ENCODE peak calls at places on chromosomes 2 and 18, in nine cellular contexts. R, L, W, H, C, B, O, G and S are unnamed samples.

GRCh38 chr18:2169656-2170055 is 401.6 kb downstream of the METTL4 start:
- DNase-seq in R (no peak), L (no peak), W (no peak), H (no peak), C (no peak), B (no peak), O (no peak), G (no peak), S (no peak)

GRCh38 chr2:176136375-176137248 is 7.1 kb downstream of the HOXD8 start:
- DNase-seq in R (no peak), L (no peak), W (peak), H (peak), C (peak), B (no peak), O (no peak), G (no peak), S (no peak)

GRCh38 chr2:200609027-200609614 is 23.3 kb downstream of the AOX1 start:
- DNase-seq in R (peak), L (no peak), W (no peak), H (no peak), C (no peak), B (no peak), O (no peak), G (no peak), S (no peak)

GRCh38 chr2:48312126-48312525 is 217.8 kb upstream of the STON1 start:
- DNase-seq in R (no peak), L (no peak), W (no peak), H (no peak), C (no peak), B (no peak), O (no peak), G (no peak), S (no peak)

GRCh38 chr2:25378731-25379490 is 37.2 kb upstream of the DNMT3A start:
- DNase-seq in R (no peak), L (no peak), W (peak), H (no peak), C (no peak), B (no peak), O (peak), G (no peak), S (no peak)

GRCh38 chr2:71082402-71083252 is 14.2 kb downstream of the NAGK start:
- DNase-seq in R (no peak), L (no peak), W (no peak), H (no peak), C (no peak), B (no peak), O (no peak), G (no peak), S (no peak)

GRCh38 chr2:205563646-205564045 is 118.7 kb upstream of the NRP2 start:
- DNase-seq in R (peak), L (no peak), W (no peak), H (peak), C (no peak), B (no peak), O (no peak), G (no peak), S (no peak)

GRCh38 chr2:45607701-45608100 is 3.4 kb downstream of the SRBD1 start:
- DNase-seq in R (peak), L (no peak), W (no peak), H (no peak), C (no peak), B (no peak), O (no peak), G (no peak), S (no peak)

GRCh38 chr18:52408800-52409302 is 68.9 kb downstream of the DCC start:
- DNase-seq in R (no peak), L (no peak), W (no peak), H (no peak), C (no peak), B (no peak), O (no peak), G (no peak), S (no peak)

GRCh38 chr2:173654896-173655265 is 300.2 kb downstream of the CDCA7 start:
- DNase-seq in R (no peak), L (no peak), W (no peak), H (no peak), C (no peak), B (no peak), O (no peak), G (no peak), S (no peak)

GRCh38 chr2:136118819-136119716 is 1.1 kb upstream of the CXCR4 start:
- DNase-seq in R (no peak), L (no peak), W (peak), H (peak), C (peak), B (no peak), O (peak), G (peak), S (no peak)

GRCh38 chr18:7844017-7844416 is 276.9 kb downstream of the PTPRM start:
- DNase-seq in R (peak), L (no peak), W (no peak), H (no peak), C (no peak), B (no peak), O (no peak), G (no peak), S (no peak)

GRCh38 chr2:42142476-42143184 is 26.5 kb upstream of the EML4 start:
- DNase-seq in R (peak), L (no peak), W (no peak), H (no peak), C (no peak), B (no peak), O (no peak), G (no peak), S (no peak)

GRCh38 chr2:64359892-64360657 is 93.9 kb upstream of the LGALSL start:
- DNase-seq in R (peak), L (peak), W (peak), H (peak), C (peak), B (no peak), O (peak), G (no peak), S (peak)

GRCh38 chr2:169047253-169048250 is 16.4 kb upstream of the ABCB11 start:
- DNase-seq in R (no peak), L (no peak), W (no peak), H (no peak), C (no peak), B (no peak), O (no peak), G (no peak), S (no peak)

GRCh38 chr2:238294393-238295143 is 6.2 kb upstream of the PER2 start:
- DNase-seq in R (no peak), L (no peak), W (no peak), H (no peak), C (no peak), B (no peak), O (no peak), G (no peak), S (no peak)

GRCh38 chr18:43161528-43161927 is 46.0 kb upstream of the RIT2 start:
- DNase-seq in R (peak), L (no peak), W (no peak), H (no peak), C (no peak), B (no peak), O (no peak), G (no peak), S (no peak)

GRCh38 chr2:25698752-25699151 is 25.4 kb upstream of the DTNB start:
- DNase-seq in R (peak), L (no peak), W (no peak), H (no peak), C (no peak), B (no peak), O (no peak), G (no peak), S (no peak)

GRCh38 chr2:172100080-172101007 is 2.4 kb downstream of the DLX2 start:
- DNase-seq in R (no peak), L (no peak), W (peak), H (peak), C (no peak), B (no peak), O (no peak), G (no peak), S (no peak)

GRCh38 chr2:233976690-233977294 is 59.6 kb downstream of the TRPM8 start:
- DNase-seq in R (peak), L (no peak), W (no peak), H (no peak), C (no peak), B (no peak), O (no peak), G (no peak), S (peak)

GRCh38 chr2:43129254-43129653 is 97.2 kb downstream of the ZFP36L2 start:
- DNase-seq in R (no peak), L (no peak), W (no peak), H (no peak), C (no peak), B (no peak), O (no peak), G (no peak), S (no peak)

GRCh38 chr2:11080253-11081115 is 74.8 kb upstream of the SLC66A3 start:
- DNase-seq in R (no peak), L (no peak), W (peak), H (no peak), C (no peak), B (peak), O (peak), G (no peak), S (no peak)

GRCh38 chr2:69375494-69376353 is 11.3 kb downstream of the GFPT1 start:
- DNase-seq in R (peak), L (no peak), W (no peak), H (no peak), C (no peak), B (no peak), O (no peak), G (no peak), S (no peak)

GRCh38 chr2:111007757-111008688 is 112.7 kb upstream of the BCL2L11 start:
- DNase-seq in R (no peak), L (no peak), W (no peak), H (no peak), C (no peak), B (no peak), O (no peak), G (no peak), S (no peak)

GRCh38 chr2:230777681-230778080 is 65.0 kb downstream of the CAB39 start:
- DNase-seq in R (peak), L (no peak), W (no peak), H (no peak), C (no peak), B (no peak), O (no peak), G (no peak), S (no peak)

GRCh38 chr2:127004893-127005600 is 101.9 kb downstream of the BIN1 start:
- DNase-seq in R (no peak), L (no peak), W (no peak), H (no peak), C (no peak), B (no peak), O (no peak), G (no peak), S (no peak)

GRCh38 chr18:48639772-48640432 is 101.1 kb downstream of the CTIF start:
- DNase-seq in R (no peak), L (no peak), W (peak), H (no peak), C (no peak), B (no peak), O (peak), G (no peak), S (no peak)

GRCh38 chr18:24138281-24138883 is 480 bp upstream of the CABYR start:
- DNase-seq in R (no peak), L (no peak), W (no peak), H (no peak), C (no peak), B (no peak), O (no peak), G (no peak), S (no peak)

GRCh38 chr18:3367491-3368091 is 82.4 kb upstream of the TGIF1 start:
- DNase-seq in R (peak), L (no peak), W (peak), H (no peak), C (no peak), B (no peak), O (no peak), G (no peak), S (no peak)

GRCh38 chr2:117272975-117273671 is 541.4 kb upstream of the DDX18 start:
- DNase-seq in R (no peak), L (no peak), W (no peak), H (no peak), C (no peak), B (no peak), O (no peak), G (no peak), S (no peak)

GRCh38 chr2:223944166-223944703 is 900 bp downstream of the WDFY1 start:
- DNase-seq in R (no peak), L (no peak), W (peak), H (peak), C (peak), B (peak), O (peak), G (peak), S (no peak)

GRCh38 chr2:237025090-237025865 is 60.4 kb upstream of the COPS8 start:
- DNase-seq in R (peak), L (no peak), W (no peak), H (no peak), C (no peak), B (no peak), O (no peak), G (no peak), S (peak)

GRCh38 chr18:63285332-63285731 is 34.2 kb downstream of the BCL2 start:
- DNase-seq in R (no peak), L (no peak), W (no peak), H (no peak), C (no peak), B (no peak), O (no peak), G (no peak), S (no peak)

GRCh38 chr2:143481231-143481613 is 352.0 kb downstream of the ARHGAP15 start:
- DNase-seq in R (peak), L (no peak), W (no peak), H (no peak), C (no peak), B (no peak), O (no peak), G (no peak), S (no peak)

GRCh38 chr2:213443952-213444351 is 159.7 kb downstream of the SPAG16 start:
- DNase-seq in R (no peak), L (no peak), W (no peak), H (no peak), C (no peak), B (no peak), O (no peak), G (no peak), S (no peak)

GRCh38 chr2:39093208-39093898 is 27.5 kb downstream of the SOS1 start:
- DNase-seq in R (no peak), L (no peak), W (no peak), H (no peak), C (no peak), B (no peak), O (no peak), G (no peak), S (no peak)

GRCh38 chr2:30713698-30714097 is 93.5 kb downstream of the CAPN13 start:
- DNase-seq in R (no peak), L (peak), W (peak), H (no peak), C (no peak), B (no peak), O (peak), G (no peak), S (no peak)

GRCh38 chr18:38483326-38483725 is 917.7 kb upstream of the CELF4 start:
- DNase-seq in R (no peak), L (no peak), W (no peak), H (no peak), C (no peak), B (no peak), O (no peak), G (no peak), S (no peak)

GRCh38 chr18:78241535-78242306 is 737.9 kb upstream of the SALL3 start:
- DNase-seq in R (peak), L (no peak), W (no peak), H (no peak), C (no peak), B (no peak), O (no peak), G (no peak), S (no peak)
- H3K4me3 ChIP-seq in R (no peak), L (peak), W (no peak), H (peak), C (no peak), B (no peak), O (no peak), G (no peak), S (no peak)

DNA sequence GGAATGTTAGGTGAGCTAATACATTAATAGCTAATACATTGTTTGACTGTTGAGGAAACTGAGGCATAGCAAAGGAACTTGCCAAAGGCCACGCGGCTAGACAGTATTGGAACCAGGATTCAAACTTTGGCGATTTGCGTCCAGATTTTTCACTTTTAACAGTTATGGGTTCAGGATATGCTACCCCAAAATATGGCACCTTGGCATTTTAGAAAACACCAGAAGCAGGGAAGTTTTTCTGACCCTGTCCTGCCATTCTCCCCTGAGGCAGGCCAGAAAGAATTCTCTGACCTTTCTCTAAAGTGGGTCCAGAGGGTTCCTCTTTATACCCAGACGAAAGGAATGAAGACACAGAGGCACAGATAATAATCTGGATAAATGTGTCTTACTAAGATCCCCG is 166.9 kb downstream of the MYCN start:
- DNase-seq in R (no peak), L (no peak), W (no peak), H (no peak), C (no peak), B (no peak), O (no peak), G (no peak), S (no peak)
- H3K4me3 ChIP-seq in R (no peak), L (no peak), W (no peak), H (no peak), C (no peak), B (no peak), O (no peak), G (no peak), S (no peak)

GRCh38 chr18:76610012-76610411 is 115.0 kb upstream of the ZNF516 start:
- DNase-seq in R (no peak), L (no peak), W (no peak), H (no peak), C (no peak), B (no peak), O (no peak), G (no peak), S (no peak)

GRCh38 chr18:76615065-76615733 is 120.2 kb upstream of the ZNF516 start:
- DNase-seq in R (peak), L (no peak), W (no peak), H (no peak), C (no peak), B (no peak), O (no peak), G (no peak), S (no peak)

GRCh38 chr18:76613721-76614120 is 118.7 kb upstream of the ZNF516 start:
- DNase-seq in R (no peak), L (no peak), W (no peak), H (no peak), C (no peak), B (no peak), O (no peak), G (no peak), S (no peak)

GRCh38 chr18:76613058-76613457 is 118.0 kb upstream of the ZNF516 start:
- DNase-seq in R (no peak), L (no peak), W (no peak), H (no peak), C (no peak), B (no peak), O (no peak), G (no peak), S (no peak)

GRCh38 chr18:76610933-76611749 is 116.1 kb upstream of the ZNF516 start:
- DNase-seq in R (peak), L (no peak), W (no peak), H (peak), C (no peak), B (no peak), O (no peak), G (no peak), S (no peak)
- H3K4me3 ChIP-seq in R (no peak), L (peak), W (no peak), H (peak), C (no peak), B (peak), O (no peak), G (no peak), S (peak)

DNA sequence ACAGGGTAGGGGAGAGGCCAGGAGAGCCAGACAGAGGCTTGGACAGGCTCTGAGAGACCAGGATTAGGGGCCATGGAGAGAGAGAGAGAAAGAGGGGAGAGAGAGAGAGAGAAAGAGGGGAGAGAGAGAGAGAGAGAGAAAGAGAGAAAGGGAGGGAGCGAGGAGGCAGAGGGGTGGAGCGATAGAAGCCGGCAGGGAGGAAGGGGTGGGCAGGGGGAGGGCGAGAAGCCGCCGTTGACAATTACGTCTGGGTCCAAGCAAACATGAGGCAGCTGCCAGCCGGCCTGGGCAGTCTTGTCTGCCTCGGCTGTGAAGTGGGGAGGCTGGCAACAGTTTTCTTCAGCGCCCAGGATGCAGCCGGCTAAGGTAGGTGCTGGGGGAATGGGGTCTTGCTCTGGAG is at the start of gene KCNIP3:
- DNase-seq in R (peak), L (no peak), W (no peak), H (peak), C (no peak), B (peak), O (no peak), G (no peak), S (no peak)
- H3K4me3 ChIP-seq in R (no peak), L (peak), W (no peak), H (peak), C (no peak), B (peak), O (no peak), G (no peak), S (peak)

GRCh38 chr2:19350678-19351401 is 7.6 kb downstream of the OSR1 start:
- DNase-seq in R (no peak), L (no peak), W (no peak), H (no peak), C (no peak), B (no peak), O (no peak), G (no peak), S (no peak)

GRCh38 chr2:19347619-19348562 is 10.5 kb downstream of the OSR1 start:
- DNase-seq in R (peak), L (peak), W (peak), H (peak), C (peak), B (peak), O (peak), G (peak), S (peak)

GRCh38 chr2:19346983-19347618 is 11.3 kb downstream of the OSR1 start:
- DNase-seq in R (no peak), L (no peak), W (no peak), H (no peak), C (no peak), B (no peak), O (no peak), G (no peak), S (no peak)

GRCh38 chr2:19349911-19350677 is 8.3 kb downstream of the OSR1 start:
- DNase-seq in R (peak), L (no peak), W (peak), H (peak), C (peak), B (no peak), O (peak), G (peak), S (no peak)

GRCh38 chr2:19348692-19349091 is 9.7 kb downstream of the OSR1 start:
- DNase-seq in R (no peak), L (no peak), W (no peak), H (peak), C (peak), B (no peak), O (no peak), G (no peak), S (no peak)
- H3K4me3 ChIP-seq in R (no peak), L (peak), W (no peak), H (peak), C (peak), B (peak), O (no peak), G (peak), S (peak)

DNA sequence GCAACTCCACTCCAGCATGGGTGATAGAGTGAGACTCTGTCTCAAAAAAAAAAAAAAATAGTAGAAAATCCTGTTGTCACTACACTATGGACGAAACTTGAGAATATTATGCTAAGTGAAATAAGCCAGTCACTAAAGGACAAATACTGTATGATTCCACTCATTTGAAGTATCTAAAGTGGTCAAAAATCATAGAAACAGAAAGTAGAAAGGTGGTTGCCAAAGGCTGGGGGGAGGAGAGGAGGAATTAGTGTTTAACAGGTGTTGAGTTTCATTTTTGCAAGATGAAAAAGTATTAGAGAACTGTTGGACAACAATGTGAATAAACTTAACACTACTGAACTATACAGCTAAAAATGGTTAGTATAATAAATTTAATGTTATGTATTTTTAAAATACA is 18.8 kb upstream of the RMP24 start:
- DNase-seq in R (no peak), L (no peak), W (no peak), H (no peak), C (no peak), B (no peak), O (no peak), G (no peak), S (no peak)
- H3K4me3 ChIP-seq in R (no peak), L (no peak), W (no peak), H (no peak), C (no peak), B (no peak), O (no peak), G (no peak), S (no peak)